ENCODE peak calls at places on chromosome 5, in seven cellular contexts. One of them, this sample, is unnamed. For H3K4me1, the result is how much of the 10 kb centered on the place peaks cover.

GRCh38 chr5:55004728-55005127 is 19.3 kb upstream of the GZMK start:
- DNase-seq in IMR-90: peak
- DNase-seq in OCI-LY7: no peak
- DNase-seq in left ventricle myocardium inferior: no peak
- DNase-seq in Peyer's patch: no peak
- DNase-seq in A549: no peak
- DNase-seq in heart right ventricle: no peak
- DNase-seq in this sample: no peak

GRCh38 chr5:122154910-122155309 is 25.6 kb downstream of the ZNF474 start:
- DNase-seq in IMR-90: peak
- DNase-seq in OCI-LY7: no peak
- DNase-seq in left ventricle myocardium inferior: no peak
- DNase-seq in Peyer's patch: no peak
- DNase-seq in A549: no peak
- DNase-seq in heart right ventricle: no peak
- DNase-seq in this sample: no peak

GRCh38 chr5:172542651-172543131 is 88.4 kb upstream of the SH3PXD2B start:
- DNase-seq in IMR-90: no peak
- DNase-seq in OCI-LY7: no peak
- DNase-seq in left ventricle myocardium inferior: no peak
- DNase-seq in Peyer's patch: no peak
- DNase-seq in A549: no peak
- DNase-seq in heart right ventricle: no peak
- DNase-seq in this sample: peak

GRCh38 chr5:95715799-95716461 is 15.2 kb upstream of the RHOBTB3 start:
- DNase-seq in IMR-90: peak
- DNase-seq in OCI-LY7: no peak
- DNase-seq in left ventricle myocardium inferior: no peak
- DNase-seq in Peyer's patch: no peak
- DNase-seq in A549: peak
- DNase-seq in heart right ventricle: no peak
- DNase-seq in this sample: no peak

GRCh38 chr5:73306741-73307275 is 133.8 kb downstream of the TMEM174 start:
- DNase-seq in IMR-90: peak
- DNase-seq in OCI-LY7: no peak
- DNase-seq in left ventricle myocardium inferior: no peak
- DNase-seq in Peyer's patch: no peak
- DNase-seq in A549: no peak
- DNase-seq in heart right ventricle: no peak
- DNase-seq in this sample: no peak

GRCh38 chr5:157948738-157949410 is 89.9 kb upstream of the CLINT1 start:
- DNase-seq in IMR-90: peak
- DNase-seq in OCI-LY7: peak
- DNase-seq in left ventricle myocardium inferior: peak
- DNase-seq in Peyer's patch: peak
- DNase-seq in A549: peak
- DNase-seq in heart right ventricle: peak
- DNase-seq in this sample: peak

GRCh38 chr5:173547579-173547978 is 68.9 kb downstream of the BOD1 start:
- DNase-seq in IMR-90: peak
- DNase-seq in OCI-LY7: no peak
- DNase-seq in left ventricle myocardium inferior: no peak
- DNase-seq in Peyer's patch: no peak
- DNase-seq in A549: no peak
- DNase-seq in heart right ventricle: no peak
- DNase-seq in this sample: no peak

GRCh38 chr5:14873790-14874189 is 2.2 kb upstream of the ANKH start:
- DNase-seq in IMR-90: no peak
- DNase-seq in OCI-LY7: no peak
- DNase-seq in left ventricle myocardium inferior: no peak
- DNase-seq in Peyer's patch: no peak
- DNase-seq in A549: no peak
- DNase-seq in heart right ventricle: no peak
- DNase-seq in this sample: no peak

GRCh38 chr5:126339215-126339805 is 83.9 kb upstream of the GRAMD2B start:
- DNase-seq in IMR-90: peak
- DNase-seq in OCI-LY7: peak
- DNase-seq in left ventricle myocardium inferior: no peak
- DNase-seq in Peyer's patch: no peak
- DNase-seq in A549: peak
- DNase-seq in heart right ventricle: peak
- DNase-seq in this sample: no peak

GRCh38 chr5:179432547-179432946 is 87.3 kb upstream of the ADAMTS2 start:
- DNase-seq in IMR-90: no peak
- DNase-seq in OCI-LY7: no peak
- DNase-seq in left ventricle myocardium inferior: peak
- DNase-seq in Peyer's patch: no peak
- DNase-seq in A549: no peak
- DNase-seq in heart right ventricle: no peak
- DNase-seq in this sample: no peak

GRCh38 chr5:181133610-181134231 is 2.8 kb upstream of the OR2V1 start:
- DNase-seq in IMR-90: peak
- DNase-seq in OCI-LY7: no peak
- DNase-seq in left ventricle myocardium inferior: peak
- DNase-seq in Peyer's patch: no peak
- DNase-seq in A549: peak
- DNase-seq in heart right ventricle: peak
- DNase-seq in this sample: peak

GRCh38 chr5:171980729-171981128 is 25.7 kb downstream of the FBXW11 start:
- DNase-seq in IMR-90: no peak
- DNase-seq in OCI-LY7: no peak
- DNase-seq in left ventricle myocardium inferior: no peak
- DNase-seq in Peyer's patch: no peak
- DNase-seq in A549: no peak
- DNase-seq in heart right ventricle: no peak
- DNase-seq in this sample: no peak

GRCh38 chr5:152170350-152170749 is 234.7 kb downstream of the NMUR2 start:
- DNase-seq in IMR-90: no peak
- DNase-seq in OCI-LY7: no peak
- DNase-seq in left ventricle myocardium inferior: no peak
- DNase-seq in Peyer's patch: no peak
- DNase-seq in A549: peak
- DNase-seq in heart right ventricle: no peak
- DNase-seq in this sample: no peak

GRCh38 chr5:35830587-35830986 is 26.1 kb upstream of the IL7R start:
- DNase-seq in IMR-90: no peak
- DNase-seq in OCI-LY7: no peak
- DNase-seq in left ventricle myocardium inferior: no peak
- DNase-seq in Peyer's patch: no peak
- DNase-seq in A549: no peak
- DNase-seq in heart right ventricle: no peak
- DNase-seq in this sample: no peak

GRCh38 chr5:116671211-116671736 is 96.7 kb upstream of the SEMA6A start:
- DNase-seq in IMR-90: no peak
- DNase-seq in OCI-LY7: no peak
- DNase-seq in left ventricle myocardium inferior: no peak
- DNase-seq in Peyer's patch: no peak
- DNase-seq in A549: no peak
- DNase-seq in heart right ventricle: no peak
- DNase-seq in this sample: no peak

GRCh38 chr5:122400961-122401360 is 88.9 kb downstream of the SNCAIP start:
- DNase-seq in IMR-90: no peak
- DNase-seq in OCI-LY7: no peak
- DNase-seq in left ventricle myocardium inferior: no peak
- DNase-seq in Peyer's patch: no peak
- DNase-seq in A549: no peak
- DNase-seq in heart right ventricle: no peak
- DNase-seq in this sample: no peak

GRCh38 chr5:67140413-67140812 is 56.2 kb downstream of the CD180 start:
- DNase-seq in IMR-90: no peak
- DNase-seq in OCI-LY7: no peak
- DNase-seq in left ventricle myocardium inferior: no peak
- DNase-seq in Peyer's patch: no peak
- DNase-seq in A549: no peak
- DNase-seq in heart right ventricle: no peak
- DNase-seq in this sample: no peak

GRCh38 chr5:40165789-40166728 is 513.7 kb upstream of the PTGER4 start:
- DNase-seq in IMR-90: peak
- DNase-seq in OCI-LY7: no peak
- DNase-seq in left ventricle myocardium inferior: no peak
- DNase-seq in Peyer's patch: no peak
- DNase-seq in A549: peak
- DNase-seq in heart right ventricle: no peak
- DNase-seq in this sample: no peak

GRCh38 chr5:164202338-164202737 is 696.9 kb downstream of the MAT2B start:
- DNase-seq in IMR-90: peak
- DNase-seq in OCI-LY7: no peak
- DNase-seq in left ventricle myocardium inferior: no peak
- DNase-seq in Peyer's patch: no peak
- DNase-seq in A549: no peak
- DNase-seq in heart right ventricle: no peak
- DNase-seq in this sample: no peak

GRCh38 chr5:139593716-139594319 is 32.7 kb downstream of the UBE2D2 start:
- DNase-seq in IMR-90: peak
- DNase-seq in OCI-LY7: no peak
- DNase-seq in left ventricle myocardium inferior: no peak
- DNase-seq in Peyer's patch: no peak
- DNase-seq in A549: peak
- DNase-seq in heart right ventricle: no peak
- DNase-seq in this sample: no peak

GRCh38 chr5:172430354-172430753 is 24.0 kb downstream of the SH3PXD2B start:
- DNase-seq in IMR-90: no peak
- DNase-seq in OCI-LY7: no peak
- DNase-seq in left ventricle myocardium inferior: no peak
- DNase-seq in Peyer's patch: no peak
- DNase-seq in A549: no peak
- DNase-seq in heart right ventricle: no peak
- DNase-seq in this sample: no peak

GRCh38 chr5:141692919-141693848 is 11.2 kb upstream of the ARAP3 start:
- DNase-seq in IMR-90: peak
- DNase-seq in OCI-LY7: no peak
- DNase-seq in left ventricle myocardium inferior: no peak
- DNase-seq in Peyer's patch: no peak
- DNase-seq in A549: no peak
- DNase-seq in heart right ventricle: no peak
- DNase-seq in this sample: no peak

GRCh38 chr5:170302729-170303501 is 5.3 kb upstream of the LCP2 start:
- DNase-seq in IMR-90: no peak
- DNase-seq in OCI-LY7: peak
- DNase-seq in left ventricle myocardium inferior: peak
- DNase-seq in Peyer's patch: no peak
- DNase-seq in A549: no peak
- DNase-seq in heart right ventricle: peak
- DNase-seq in this sample: no peak

DNA sequence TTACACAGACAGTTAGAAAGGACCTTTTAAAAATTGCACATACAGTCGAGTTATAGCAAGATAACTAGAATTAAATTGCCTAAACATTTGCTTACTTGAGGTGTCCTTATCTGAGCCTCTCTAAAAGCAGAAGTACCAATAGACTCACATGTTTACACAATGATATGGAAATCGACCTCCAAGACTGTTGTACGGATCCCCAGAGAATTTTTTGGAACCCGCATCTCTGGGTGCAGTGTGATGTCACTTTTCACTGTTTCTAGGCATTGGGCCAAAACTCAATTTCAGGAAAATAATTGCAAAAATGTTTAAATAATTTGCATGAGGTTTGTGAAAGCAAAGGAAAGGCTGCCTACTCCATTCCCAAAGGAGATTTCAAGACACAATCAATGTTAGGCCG is 63.1 kb upstream of the ATG10 start:
- DNase-seq in IMR-90: no peak
- DNase-seq in OCI-LY7: no peak
- DNase-seq in left ventricle myocardium inferior: no peak
- DNase-seq in Peyer's patch: no peak
- DNase-seq in A549: no peak
- DNase-seq in heart right ventricle: no peak
- DNase-seq in this sample: no peak
- H3K4me3 ChIP-seq in IMR-90: no peak
- H3K4me3 ChIP-seq in OCI-LY7: no peak
- H3K4me3 ChIP-seq in left ventricle myocardium inferior: no peak
- H3K4me3 ChIP-seq in Peyer's patch: no peak
- H3K4me3 ChIP-seq in A549: no peak
- H3K4me3 ChIP-seq in heart right ventricle: no peak
- H3K4me3 ChIP-seq in this sample: no peak

DNA sequence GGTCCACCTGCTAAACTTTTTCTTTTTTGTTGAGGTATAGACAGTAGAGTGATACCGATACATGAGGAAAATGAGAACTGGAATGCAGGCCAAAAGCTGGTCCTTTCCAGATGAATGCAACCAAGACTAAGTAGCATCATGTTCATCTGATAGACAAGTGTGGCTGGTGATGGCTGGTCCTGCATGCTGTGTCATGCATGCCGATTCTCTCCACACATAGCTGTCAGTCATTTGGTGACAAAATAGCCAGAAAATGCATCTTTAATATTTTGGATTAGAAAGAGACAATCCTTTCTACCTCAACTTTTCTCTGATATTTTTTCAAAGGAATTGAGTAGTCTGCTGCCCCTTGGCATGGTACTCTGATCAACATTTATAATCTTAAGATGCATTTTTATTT is 49.9 kb downstream of the ZSWIM6 start:
- DNase-seq in IMR-90: no peak
- DNase-seq in OCI-LY7: no peak
- DNase-seq in left ventricle myocardium inferior: no peak
- DNase-seq in Peyer's patch: no peak
- DNase-seq in A549: no peak
- DNase-seq in heart right ventricle: no peak
- DNase-seq in this sample: no peak
- TF ChIP-seq CTCF in IMR-90: no peak
- TF ChIP-seq CTCF in OCI-LY7: no peak
- TF ChIP-seq CTCF in left ventricle myocardium inferior: no peak
- TF ChIP-seq CTCF in Peyer's patch: no peak
- TF ChIP-seq CTCF in A549: no peak
- TF ChIP-seq CTCF in heart right ventricle: no peak
- TF ChIP-seq CTCF in this sample: no peak

GRCh38 chr5:177591690-177592009 is 353 bp upstream of the TMED9 start:
- DNase-seq in IMR-90: no peak
- DNase-seq in OCI-LY7: no peak
- DNase-seq in left ventricle myocardium inferior: no peak
- DNase-seq in Peyer's patch: no peak
- DNase-seq in A549: no peak
- DNase-seq in heart right ventricle: no peak
- DNase-seq in this sample: no peak

GRCh38 chr5:177592010-177592834 is at the start of gene TMED9:
- DNase-seq in IMR-90: peak
- DNase-seq in OCI-LY7: peak
- DNase-seq in left ventricle myocardium inferior: peak
- DNase-seq in Peyer's patch: peak
- DNase-seq in A549: peak
- DNase-seq in heart right ventricle: peak
- DNase-seq in this sample: peak

GRCh38 chr5:177593511-177593910 is 1.5 kb downstream of the TMED9 start:
- DNase-seq in IMR-90: no peak
- DNase-seq in OCI-LY7: no peak
- DNase-seq in left ventricle myocardium inferior: no peak
- DNase-seq in Peyer's patch: no peak
- DNase-seq in A549: no peak
- DNase-seq in heart right ventricle: no peak
- DNase-seq in this sample: no peak

GRCh38 chr5:177594071-177594470 is 2.1 kb downstream of the TMED9 start:
- DNase-seq in IMR-90: no peak
- DNase-seq in OCI-LY7: no peak
- DNase-seq in left ventricle myocardium inferior: no peak
- DNase-seq in Peyer's patch: no peak
- DNase-seq in A549: no peak
- DNase-seq in heart right ventricle: no peak
- DNase-seq in this sample: no peak

GRCh38 chr5:177592905-177593304 is 902 bp downstream of the TMED9 start:
- DNase-seq in IMR-90: no peak
- DNase-seq in OCI-LY7: no peak
- DNase-seq in left ventricle myocardium inferior: no peak
- DNase-seq in Peyer's patch: no peak
- DNase-seq in A549: no peak
- DNase-seq in heart right ventricle: no peak
- DNase-seq in this sample: no peak
- H3K4me1 ChIP-seq in IMR-90: under half
- H3K4me1 ChIP-seq in OCI-LY7: under half
- H3K4me1 ChIP-seq in left ventricle myocardium inferior: under half
- H3K4me1 ChIP-seq in Peyer's patch: under half
- H3K4me1 ChIP-seq in A549: under half
- H3K4me1 ChIP-seq in heart right ventricle: under half
- H3K4me1 ChIP-seq in this sample: under half

GRCh38 chr5:134845335-134845851 is 375 bp upstream of the C5orf24 start:
- DNase-seq in IMR-90: peak
- DNase-seq in OCI-LY7: no peak
- DNase-seq in left ventricle myocardium inferior: no peak
- DNase-seq in Peyer's patch: no peak
- DNase-seq in A549: no peak
- DNase-seq in heart right ventricle: peak
- DNase-seq in this sample: no peak
- H3K4me3 ChIP-seq in IMR-90: peak
- H3K4me3 ChIP-seq in OCI-LY7: peak
- H3K4me3 ChIP-seq in left ventricle myocardium inferior: peak
- H3K4me3 ChIP-seq in Peyer's patch: peak
- H3K4me3 ChIP-seq in A549: peak
- H3K4me3 ChIP-seq in heart right ventricle: no peak
- H3K4me3 ChIP-seq in this sample: peak